ENCODE peak calls at places on chromosome X, in five cellular contexts. S, U, G, T and K are unnamed samples.
A peak's percentile ranks its signal among the peaks of the same experiment; 100 is the strongest.

GRCh38 chrX:1925053-1925481 is 310.2 kb downstream of the ASMT start:
- DNase-seq in S (no peak), U (no peak), G (no peak), T (no peak), K (no peak)

GRCh38 chrX:46979340-46979739 is 67.1 kb downstream of the JADE3 start:
- DNase-seq in S (no peak), U (no peak), G (no peak), T (no peak), K (no peak)

GRCh38 chrX:74500067-74500466 is 78.8 kb downstream of the SLC16A2 start:
- DNase-seq in S (no peak), U (no peak), G (no peak), T (no peak), K (no peak)

GRCh38 chrX:135384161-135384836 is 37.4 kb upstream of the SMIM10L2A start:
- DNase-seq in S (no peak), U (no peak), G (no peak), T (no peak), K (peak; percentile 42)

GRCh38 chrX:134715930-134716619 is 57.8 kb upstream of the PLAC1 start:
- DNase-seq in S (no peak), U (no peak), G (no peak), T (no peak), K (peak; percentile 68)

GRCh38 chrX:44343412-44343942 is at the start of gene EFHC2:
- DNase-seq in S (peak; percentile 43), U (peak; percentile 83), G (peak; percentile 48), T (peak; percentile 63), K (no peak)

GRCh38 chrX:22093550-22093949 is 61.4 kb downstream of the PHEX start:
- DNase-seq in S (no peak), U (no peak), G (no peak), T (no peak), K (no peak)

GRCh38 chrX:105816517-105816916 is 5.8 kb upstream of the NRK start:
- DNase-seq in S (no peak), U (no peak), G (no peak), T (no peak), K (no peak)

GRCh38 chrX:30065226-30065625 is 150.1 kb upstream of the MAGEB2 start:
- DNase-seq in S (no peak), U (no peak), G (no peak), T (no peak), K (no peak)

GRCh38 chrX:43836435-43837184 is 45.6 kb downstream of the MAOB start:
- DNase-seq in S (no peak), U (no peak), G (no peak), T (no peak), K (peak; percentile 16)

GRCh38 chrX:154735695-154736393 is 15.0 kb downstream of the GAB3 start:
- DNase-seq in S (peak; percentile 72), U (peak; percentile 83), G (peak; percentile 70), T (peak; percentile 84), K (no peak)

GRCh38 chrX:121172703-121173102 is 125.3 kb downstream of the GLUD2 start:
- DNase-seq in S (no peak), U (no peak), G (no peak), T (no peak), K (no peak)

GRCh38 chrX:39813631-39814246 is 284.0 kb downstream of the BCOR start:
- DNase-seq in S (peak; percentile 65), U (peak; percentile 87), G (peak; percentile 81), T (peak; percentile 84), K (no peak)

GRCh38 chrX:153669174-153669890 is 4.3 kb downstream of the PNCK start:
- DNase-seq in S (no peak), U (peak; percentile 73), G (no peak), T (peak; percentile 60), K (peak; percentile 20)

GRCh38 chrX:53263597-53264094 is 17.7 kb downstream of the IQSEC2 start:
- DNase-seq in S (no peak), U (no peak), G (no peak), T (no peak), K (no peak)

GRCh38 chrX:34350552-34350951 is 218.4 kb upstream of the FAM47A start:
- DNase-seq in S (no peak), U (no peak), G (no peak), T (no peak), K (no peak)

GRCh38 chrX:8971116-8971515 is 62.8 kb downstream of the FAM9B start:
- DNase-seq in S (no peak), U (no peak), G (no peak), T (no peak), K (peak; percentile 10)

GRCh38 chrX:39888730-39889129 is 209.0 kb downstream of the BCOR start:
- DNase-seq in S (no peak), U (no peak), G (no peak), T (no peak), K (no peak)

GRCh38 chrX:56798866-56799864 is 70.1 kb downstream of the NBDY start:
- DNase-seq in S (no peak), U (no peak), G (no peak), T (no peak), K (no peak)

GRCh38 chrX:37815366-37815765 is 32.0 kb downstream of the DYNLT3 start:
- DNase-seq in S (no peak), U (no peak), G (no peak), T (no peak), K (no peak)

GRCh38 chrX:32185160-32185559 is 1026.2 kb downstream of the DMD start:
- DNase-seq in S (no peak), U (no peak), G (no peak), T (no peak), K (no peak)

GRCh38 chrX:129523076-129524055 is at the start of gene SMARCA1:
- DNase-seq in S (peak; percentile 50), U (peak; percentile 81), G (peak; percentile 58), T (peak; percentile 86), K (no peak)

GRCh38 chrX:134480061-134480460 is 20.1 kb downstream of the HPRT1 start:
- DNase-seq in S (no peak), U (no peak), G (no peak), T (no peak), K (no peak)

GRCh38 chrX:121146059-121146628 is 98.7 kb downstream of the GLUD2 start:
- DNase-seq in S (no peak), U (no peak), G (no peak), T (no peak), K (no peak)

GRCh38 chrX:117995378-117995777 is 121.2 kb downstream of the KLHL13 start:
- DNase-seq in S (no peak), U (no peak), G (no peak), T (no peak), K (no peak)

GRCh38 chrX:112746812-112747630 is 67.3 kb upstream of the LHFPL1 start:
- DNase-seq in S (no peak), U (no peak), G (no peak), T (no peak), K (no peak)

GRCh38 chrX:149504915-149505651 is at the start of gene IDS:
- DNase-seq in S (peak; percentile 91), U (peak; percentile 95), G (peak; percentile 90), T (peak; percentile 96), K (peak; percentile 75)

GRCh38 chrX:70029790-70030189 is 19.9 kb downstream of the AWAT2 start:
- DNase-seq in S (no peak), U (no peak), G (no peak), T (no peak), K (no peak)

DNA sequence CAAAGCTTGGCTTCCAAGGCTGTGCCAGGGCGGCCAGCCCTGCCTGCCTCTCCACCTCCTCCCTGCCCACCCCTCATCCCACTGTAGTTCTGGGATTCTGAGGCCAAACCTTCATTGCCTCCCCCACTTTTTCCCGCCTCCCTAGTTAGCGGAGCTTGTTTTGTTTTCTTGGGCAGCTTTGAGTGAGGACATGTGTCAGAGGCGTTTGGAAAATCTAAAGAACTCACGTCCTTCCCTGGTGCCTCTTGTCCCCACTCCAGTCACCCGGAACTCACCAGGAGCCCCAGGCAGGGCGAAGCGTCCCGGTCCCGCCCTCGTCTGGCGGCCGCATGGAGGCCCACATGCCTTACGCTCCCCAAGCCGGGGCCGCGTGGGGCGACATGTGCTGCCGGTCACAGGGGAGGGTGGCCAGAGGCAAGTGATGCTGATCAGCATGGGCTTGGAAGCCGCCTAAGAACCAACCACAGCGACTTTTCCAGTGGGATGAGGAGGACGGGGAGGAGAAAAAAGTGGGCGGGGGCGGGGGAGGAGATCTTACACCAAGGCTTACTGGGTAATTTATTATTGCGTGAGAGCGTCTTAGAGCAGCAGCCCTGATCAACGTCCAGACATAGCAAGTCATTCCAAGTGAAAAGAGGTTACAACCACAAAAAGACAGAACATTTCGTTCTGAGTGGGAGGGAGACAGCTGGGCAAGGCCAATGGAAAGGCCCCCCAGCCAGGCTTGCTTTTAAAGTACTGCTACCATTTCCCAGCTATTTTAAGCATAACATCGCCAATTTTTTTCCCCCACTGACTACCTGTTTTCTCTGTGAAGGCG is 48.5 kb downstream of the PRPS1 start:
- DNase-seq in S (peak; percentile 83), U (peak; percentile 97), G (peak; percentile 94), T (peak; percentile 94), K (no peak)
- H3K4me3 ChIP-seq in S (peak overlapping the region; percentile 42), U (peak overlapping the region; percentile 11), G (peak overlapping the region; percentile 26), T (peak overlapping the region; percentile 40), K (no peak overlapping the region)

GRCh38 chrX:100410083-100410590 is at the start of gene PCDH19:
- DNase-seq in S (peak; percentile 56), U (peak; percentile 82), G (peak; percentile 29), T (peak; percentile 65), K (peak; percentile 23)

GRCh38 chrX:100413231-100413630 is 3.2 kb upstream of the PCDH19 start:
- DNase-seq in S (no peak), U (no peak), G (peak; percentile 39), T (no peak), K (peak; percentile 32)

GRCh38 chrX:100409316-100410082 is 574 bp downstream of the PCDH19 start:
- DNase-seq in S (no peak), U (peak; percentile 76), G (no peak), T (no peak), K (no peak)

GRCh38 chrX:100411802-100412333 is 1.8 kb upstream of the PCDH19 start:
- DNase-seq in S (no peak), U (no peak), G (no peak), T (no peak), K (no peak)

GRCh38 chrX:100410901-100411801 is 1.1 kb upstream of the PCDH19 start:
- DNase-seq in S (no peak), U (peak; percentile 73), G (no peak), T (peak; percentile 63), K (no peak)
- H3K4me3 ChIP-seq in S (peak overlapping the region; percentile 48), U (no peak overlapping the region), G (no peak overlapping the region), T (no peak overlapping the region), K (no peak overlapping the region)

DNA sequence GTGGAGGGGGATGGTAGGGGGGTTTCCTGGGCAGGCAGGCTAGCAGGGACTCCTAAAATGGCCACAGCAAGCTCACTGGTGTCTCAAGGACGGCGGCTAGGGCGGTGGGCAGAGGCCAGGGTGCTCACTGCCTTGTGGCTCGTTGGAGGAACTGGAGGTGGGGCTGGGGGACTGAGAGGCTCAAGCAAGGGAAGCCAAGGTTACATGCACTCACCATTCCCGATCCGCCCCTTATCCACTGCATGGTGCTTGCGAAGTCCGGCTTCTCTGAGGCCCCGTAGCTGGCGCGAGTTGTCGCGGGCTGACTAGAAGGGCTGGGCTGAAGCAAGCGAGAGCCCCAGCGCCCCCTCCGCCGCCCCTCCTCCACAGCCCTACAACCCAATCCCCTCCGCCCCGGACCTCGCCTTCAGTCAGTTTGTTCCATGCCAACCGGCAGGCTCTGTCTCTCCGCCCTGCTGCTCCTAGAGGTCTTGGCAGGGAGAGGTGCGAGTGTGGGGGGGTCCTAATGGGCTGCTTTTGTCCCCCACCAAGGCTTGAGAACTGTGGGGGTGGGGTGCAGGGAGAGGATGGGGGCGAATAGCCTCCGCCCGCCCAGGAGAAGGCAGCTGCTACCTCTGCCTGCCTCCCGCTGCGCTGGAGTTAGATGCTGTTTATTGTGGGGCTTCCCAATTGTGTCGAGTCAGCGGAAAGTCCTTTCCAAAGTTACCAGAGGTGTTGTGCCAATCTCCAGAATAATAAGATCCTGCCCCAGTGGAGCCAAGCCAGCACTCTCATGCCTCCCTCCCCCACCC is at the start of gene ARHGEF9:
- DNase-seq in S (peak; percentile 19), U (peak; percentile 78), G (peak; percentile 29), T (peak; percentile 68), K (no peak)
- H3K4me3 ChIP-seq in S (peak within 1 kb of the TSS; percentile 52), U (peak within 1 kb of the TSS; percentile 23), G (peak within 1 kb of the TSS; percentile 30), T (peak within 1 kb of the TSS; percentile 54), K (no peak within 1 kb of the TSS)

GRCh38 chrX:12956704-12957541 is 18.0 kb upstream of the TMSB4X start:
- DNase-seq in S (no peak), U (no peak), G (no peak), T (no peak), K (peak; percentile 93)
- H3K4me3 ChIP-seq in S (no peak overlapping the region), U (no peak overlapping the region), G (no peak overlapping the region), T (no peak overlapping the region), K (peak overlapping the region; percentile 40)